ENCODE peak calls at places on chromosomes 2 and 18, in eight cellular contexts. M is HCT116, E is neural progenitor cell, B is GM23248, C is GM23338, K is SK-N-SH, H is PC-3, T is hepatocyte. G is an unnamed sample.

GRCh38 chr2:241863021-241863954 is 4.6 kb upstream of the PDCD1 start:
- DNase-seq in H (no peak), B (peak), C (peak), K (peak), T (no peak), M (no peak), E (no peak), G (no peak)

GRCh38 chr18:33152376-33152775 is 288.1 kb downstream of the CCDC178 start:
- DNase-seq in C (no peak), H (no peak), B (no peak), E (no peak), K (no peak), M (no peak), T (no peak), G (no peak)

GRCh38 chr18:79429785-79430281 is 34.1 kb downstream of the NFATC1 start:
- DNase-seq in K (no peak), T (no peak), H (no peak), E (no peak), B (no peak), M (no peak), C (no peak), G (no peak)

GRCh38 chr2:129823044-129823443 is 156.4 kb upstream of the RAB6C start:
- DNase-seq in C (no peak), H (no peak), E (no peak), K (no peak), M (no peak), T (no peak), B (no peak), G (no peak)

GRCh38 chr2:30622452-30622851 is 175.4 kb downstream of the LCLAT1 start:
- DNase-seq in C (no peak), T (no peak), E (no peak), K (no peak), M (no peak), B (no peak), H (no peak), G (no peak)

GRCh38 chr2:84281510-84281909 is 177.6 kb downstream of the SUCLG1 start:
- DNase-seq in E (peak), H (no peak), C (no peak), K (no peak), B (no peak), T (no peak), M (no peak), G (no peak)

GRCh38 chr2:44638649-44639048 is 276.9 kb downstream of the CAMKMT start:
- DNase-seq in E (peak), M (no peak), T (no peak), H (no peak), C (peak), K (peak), B (no peak), G (no peak)

GRCh38 chr18:59690216-59691045 is 6.8 kb downstream of the CCBE1 start:
- DNase-seq in K (no peak), C (peak), H (peak), M (no peak), E (peak), T (no peak), B (no peak), G (no peak)

GRCh38 chr2:241619602-241620418 is 17.1 kb downstream of the THAP4 start:
- DNase-seq in B (no peak), E (no peak), C (no peak), M (no peak), K (no peak), T (no peak), H (no peak), G (no peak)

GRCh38 chr2:226979004-226979403 is 143.2 kb downstream of the RHBDD1 start:
- DNase-seq in H (no peak), E (peak), T (no peak), C (peak), K (no peak), M (no peak), B (no peak), G (no peak)

GRCh38 chr2:9300829-9301453 is 94.3 kb downstream of the ASAP2 start:
- DNase-seq in H (no peak), T (no peak), E (no peak), C (no peak), K (peak), B (no peak), M (no peak), G (no peak)
- H3K27ac ChIP-seq in H (no peak), T (no peak), E (no peak), C (no peak), K (peak), B (no peak), M (no peak), G (no peak)

GRCh38 chr2:72822794-72823193 is 3.0 kb downstream of the EXOC6B start:
- DNase-seq in H (no peak), M (no peak), B (no peak), T (no peak), C (no peak), E (no peak), K (no peak), G (no peak)

GRCh38 chr2:72819501-72819900 is 6.3 kb downstream of the EXOC6B start:
- DNase-seq in T (no peak), E (no peak), C (no peak), K (no peak), H (no peak), B (no peak), M (no peak), G (no peak)

GRCh38 chr2:72821118-72821517 is 4.7 kb downstream of the EXOC6B start:
- DNase-seq in T (no peak), M (no peak), H (no peak), K (no peak), E (no peak), B (no peak), C (no peak), G (no peak)

GRCh38 chr2:72824224-72824842 is 1.5 kb downstream of the EXOC6B start:
- DNase-seq in B (peak), T (peak), H (peak), M (peak), K (no peak), C (peak), E (no peak), G (no peak)

GRCh38 chr2:72821983-72822382 is 3.9 kb downstream of the EXOC6B start:
- DNase-seq in H (no peak), E (no peak), M (no peak), K (no peak), B (no peak), T (no peak), C (no peak), G (no peak)
- H3K4me2 ChIP-seq in H (no peak), E (no peak), M (no peak), K (no peak), B (no peak), T (no peak), C (no peak), G (no peak)

GRCh38 chr18:61285777-61286176 is 47.5 kb upstream of the CDH20 start:
- DNase-seq in K (no peak), C (no peak), T (no peak), B (no peak), H (no peak), M (no peak), E (no peak), G (no peak)
- TF ChIP-seq EZH2phosphoT487 in K (no peak), C (no peak), T (no peak), B (no peak), H (no peak), M (no peak), E (no peak), G (no peak)

GRCh38 chr18:77141401-77142118 is 9.0 kb upstream of the MBP start:
- DNase-seq in B (no peak), M (no peak), T (no peak), C (peak), H (no peak), E (no peak), K (no peak), G (peak)
- H3K27ac ChIP-seq in B (no peak), M (no peak), T (no peak), C (no peak), H (no peak), E (no peak), K (no peak), G (no peak)

DNA sequence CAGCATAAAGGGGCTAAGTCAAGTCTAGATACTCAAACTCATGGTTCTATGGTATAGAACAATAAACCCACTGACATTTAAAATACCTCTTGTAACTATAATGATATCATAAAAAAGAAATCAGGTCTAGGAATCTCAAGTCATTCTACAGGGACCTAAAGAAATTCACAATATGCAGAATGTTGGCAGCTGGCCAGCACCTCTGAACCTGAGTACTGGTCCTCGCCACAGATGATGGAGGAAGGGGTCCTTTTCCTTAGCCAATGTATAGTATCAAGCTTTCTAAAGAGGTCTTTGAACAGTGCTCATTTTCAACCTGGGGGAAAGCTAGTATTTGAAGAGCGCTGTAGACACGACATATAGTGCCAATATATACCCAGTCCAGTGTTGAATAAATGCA is 108.4 kb upstream of the ITGB6 start:
- DNase-seq in T (no peak), B (peak), E (no peak), H (no peak), M (no peak), C (no peak), K (no peak), G (no peak)
- H3K4me2 ChIP-seq in T (no peak), B (peak), E (no peak), H (no peak), M (no peak), C (peak), K (no peak), G (no peak)

DNA sequence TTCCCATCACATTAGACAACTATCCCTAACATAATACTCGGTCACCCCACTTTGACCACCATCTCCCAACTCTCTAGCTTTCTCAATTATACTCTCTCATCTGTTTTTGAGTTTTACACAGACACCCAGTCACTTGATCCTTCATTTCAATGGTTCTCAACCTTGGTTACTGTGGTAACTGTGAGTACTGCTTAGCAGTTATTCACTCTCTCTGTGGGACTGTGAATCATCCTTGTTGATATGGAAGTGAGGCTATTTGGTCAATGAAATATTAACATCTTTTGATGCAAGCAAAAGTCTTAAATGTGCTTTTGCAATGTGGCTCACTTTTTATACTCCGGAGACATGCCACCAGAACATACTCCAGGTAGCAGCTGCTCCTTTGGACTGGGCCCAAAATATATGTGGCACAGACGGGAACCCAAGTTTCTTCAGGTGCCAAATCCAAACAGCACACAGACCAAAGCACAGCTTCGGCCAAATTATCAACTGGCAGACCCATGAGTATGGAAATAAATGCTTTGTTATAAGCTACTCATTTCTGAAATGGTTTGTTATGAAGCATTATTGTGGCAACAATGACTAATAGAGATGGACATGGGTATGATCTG is 75.0 kb upstream of the SLC25A52 start:
- DNase-seq in C (no peak), H (no peak), B (peak), K (no peak), M (no peak), T (no peak), E (no peak), G (no peak)
- TF ChIP-seq EZH2phosphoT487 in C (no peak), H (no peak), B (no peak), K (no peak), M (no peak), T (no peak), E (no peak), G (no peak)

DNA sequence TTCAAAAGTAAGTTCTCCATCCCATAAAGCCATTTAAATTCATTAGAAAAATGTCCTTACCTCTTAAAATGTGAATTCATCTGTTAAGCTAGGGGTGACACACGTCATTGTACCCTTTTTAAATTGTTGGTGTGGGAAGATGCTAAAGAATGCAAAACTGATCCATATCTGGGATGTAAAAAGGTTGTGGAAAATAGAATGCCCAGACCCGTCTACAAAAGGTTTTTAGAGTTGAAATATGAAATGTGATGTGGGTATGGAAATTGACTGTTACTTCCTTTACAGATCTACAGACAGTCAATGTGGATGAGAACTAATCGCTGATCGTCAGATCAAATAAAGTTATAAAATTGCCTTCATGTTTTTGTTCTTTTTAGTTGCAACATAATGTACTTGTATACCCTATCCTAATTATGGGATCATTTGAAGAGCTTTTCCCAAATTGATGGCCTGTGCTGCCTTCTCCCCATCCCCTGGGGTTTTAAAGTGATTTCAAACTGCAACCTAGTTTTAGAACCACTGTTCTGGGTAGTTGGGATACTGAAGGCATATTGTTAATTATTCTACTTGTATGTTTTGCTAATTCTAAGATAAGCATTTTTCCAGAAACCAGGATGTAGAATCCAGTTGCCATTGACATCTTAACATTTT is 4.1 kb downstream of the RPL31 start:
- DNase-seq in C (no peak), M (no peak), B (no peak), H (no peak), E (no peak), K (no peak), T (no peak), G (no peak)
- H3K27ac ChIP-seq in C (no peak), M (peak), B (no peak), H (no peak), E (no peak), K (peak), T (no peak), G (no peak)